ENCODE peak calls at places on chromosomes 3 and 15, in nine cellular contexts. V, Z, J, X, N, W, E, C and H are unnamed samples.

GRCh38 chr3:171839270-171839669 is 3.9 kb upstream of the TMEM212 start:
- DNase-seq in E (no peak), V (no peak), N (no peak), J (no peak), C (no peak), W (no peak), Z (no peak), X (no peak), H (no peak)

GRCh38 chr15:41256577-41257038 is 25.5 kb downstream of the CHP1 start:
- DNase-seq in Z (no peak), J (no peak), C (no peak), V (no peak), W (no peak), N (no peak), E (no peak), X (no peak), H (no peak)

GRCh38 chr3:61564405-61565059 is 3.2 kb downstream of the PTPRG start:
- DNase-seq in E (peak), N (no peak), X (peak), W (peak), V (peak), Z (peak), J (no peak), C (peak), H (peak)

GRCh38 chr3:169813757-169814517 is 1.2 kb upstream of the LRRC34 start:
- DNase-seq in Z (no peak), W (peak), N (peak), V (no peak), C (no peak), X (peak), E (no peak), J (peak), H (peak)

GRCh38 chr15:38440353-38441129 is 13.4 kb upstream of the FAM98B start:
- DNase-seq in C (peak), W (no peak), Z (peak), J (no peak), N (peak), X (peak), E (peak), V (peak), H (peak)

GRCh38 chr3:68436619-68437411 is 495.5 kb downstream of the TAFA4 start:
- DNase-seq in V (no peak), E (no peak), Z (no peak), X (no peak), W (no peak), C (no peak), N (no peak), J (no peak), H (no peak)

GRCh38 chr3:39808467-39809180 is 785 bp upstream of the MYRIP start:
- DNase-seq in X (peak), N (no peak), V (peak), C (peak), Z (no peak), W (no peak), E (peak), J (no peak), H (no peak)

GRCh38 chr15:39455502-39455991 is 125.3 kb upstream of the THBS1 start:
- DNase-seq in C (no peak), N (no peak), V (no peak), W (no peak), J (no peak), X (no peak), Z (peak), E (no peak), H (no peak)

GRCh38 chr3:9310043-9310442 is 52.8 kb upstream of the THUMPD3 start:
- DNase-seq in J (no peak), N (no peak), W (no peak), Z (no peak), V (no peak), C (no peak), X (no peak), E (no peak), H (no peak)

GRCh38 chr3:68876112-68876713 is 56.1 kb downstream of the TAFA4 start:
- DNase-seq in X (peak), V (peak), Z (peak), C (no peak), J (no peak), W (no peak), N (no peak), E (no peak), H (peak)

GRCh38 chr3:133366921-133367320 is 32.9 kb upstream of the BFSP2 start:
- DNase-seq in V (no peak), J (no peak), N (no peak), Z (no peak), E (no peak), C (no peak), W (no peak), X (no peak), H (no peak)

GRCh38 chr3:61610316-61610715 is 48.9 kb downstream of the PTPRG start:
- DNase-seq in N (no peak), Z (no peak), E (no peak), J (no peak), W (no peak), X (no peak), V (no peak), C (no peak), H (no peak)

GRCh38 chr15:25061808-25062550 is 107.2 kb downstream of the SNRPN start:
- DNase-seq in Z (no peak), V (no peak), N (no peak), J (no peak), E (no peak), X (no peak), C (no peak), W (no peak), H (no peak)

GRCh38 chr15:89003865-89004725 is 84.2 kb upstream of the ABHD2 start:
- DNase-seq in J (no peak), N (no peak), C (peak), W (no peak), V (peak), Z (no peak), X (peak), E (peak), H (no peak)

GRCh38 chr3:125589743-125590142 is 5.6 kb downstream of the OSBPL11 start:
- DNase-seq in E (no peak), N (no peak), Z (no peak), V (no peak), C (no peak), W (no peak), X (no peak), J (no peak), H (no peak)

GRCh38 chr3:25262322-25262721 is 165.7 kb upstream of the RARB start:
- DNase-seq in E (no peak), Z (no peak), C (no peak), N (no peak), V (no peak), X (no peak), J (no peak), W (no peak), H (no peak)

GRCh38 chr3:189953551-189953950 is 167.1 kb downstream of the P3H2 start:
- DNase-seq in C (no peak), Z (no peak), W (no peak), J (no peak), X (no peak), N (no peak), V (no peak), E (no peak), H (no peak)

GRCh38 chr3:27632431-27633223 is 89.5 kb downstream of the EOMES start:
- DNase-seq in C (peak), W (peak), E (peak), V (peak), N (peak), J (no peak), X (peak), Z (peak), H (peak)

GRCh38 chr3:9198805-9199386 is 50.5 kb downstream of the SRGAP3 start:
- DNase-seq in E (no peak), J (no peak), N (no peak), X (no peak), Z (no peak), C (no peak), V (no peak), W (no peak), H (no peak)

GRCh38 chr3:126014252-126014651 is 45.3 kb downstream of the ROPN1B start:
- DNase-seq in E (no peak), W (no peak), J (no peak), N (no peak), X (no peak), C (no peak), Z (peak), V (no peak), H (no peak)

GRCh38 chr3:196246612-196247308 is 30.4 kb downstream of the SLC51A start:
- DNase-seq in N (no peak), E (no peak), W (no peak), Z (peak), X (no peak), C (no peak), J (no peak), V (no peak), H (peak)

GRCh38 chr3:123750659-123751420 is 133.3 kb downstream of the MYLK start:
- DNase-seq in E (no peak), X (peak), Z (no peak), J (no peak), C (no peak), V (no peak), W (no peak), N (no peak), H (no peak)

GRCh38 chr15:59276225-59277178 is 69.9 kb downstream of the LDHAL6B start:
- DNase-seq in Z (no peak), J (no peak), N (no peak), E (no peak), V (no peak), X (no peak), C (no peak), W (no peak), H (no peak)